ENCODE peak calls at places on chromosomes 16 and 17, in five cellular contexts. Y is nucleus accumbens; F is fibroblast of gingiva; M is cardiac muscle cell; J is stimulated activated CD8-positive, alpha-beta memory T cell treated with anti-CD3 and anti-CD28 coated beads, Interleukin-4, amount 100 ng/mL, for 4 hours. Q is an unnamed sample.

GRCh38 chr16:4859190-4859899 is 12.1 kb downstream of the UBN1 start:
- DNase-seq in Y (no peak), F (no peak), M (no peak), J (no peak), Q (no peak)

GRCh38 chr16:17258848-17259713 is 211.7 kb downstream of the XYLT1 start:
- DNase-seq in Y (no peak), M (no peak), J (no peak), F (no peak), Q (no peak)

GRCh38 chr17:44645341-44645740 is 10.9 kb upstream of the MEIOC start:
- DNase-seq in M (no peak), Y (no peak), F (no peak), J (no peak), Q (no peak)

GRCh38 chr17:70110443-70110880 is 35.4 kb downstream of the KCNJ16 start:
- DNase-seq in Y (no peak), F (peak; percentile 51), M (peak; percentile 47), J (no peak), Q (no peak)

GRCh38 chr17:73384926-73385325 is 73.1 kb upstream of the CDC42EP4 start:
- DNase-seq in F (no peak), Y (no peak), J (no peak), M (no peak), Q (no peak)

GRCh38 chr16:81520151-81520470 is 75.5 kb downstream of the CMIP start:
- DNase-seq in M (no peak), J (no peak), Y (no peak), F (no peak), Q (no peak)

GRCh38 chr17:66552381-66552780 is 250.0 kb downstream of the PRKCA start:
- DNase-seq in Y (no peak), M (no peak), J (no peak), F (no peak), Q (no peak)

GRCh38 chr16:30874244-30874820 is 19.5 kb downstream of the BCL7C start:
- DNase-seq in Y (no peak), M (no peak), J (no peak), F (no peak), Q (no peak)

GRCh38 chr17:68011199-68011665 is 15.0 kb upstream of the C17orf58 start:
- DNase-seq in Y (peak; percentile 6), M (peak; percentile 45), J (no peak), F (no peak), Q (no peak)

GRCh38 chr16:22624759-22625533 is 114.3 kb downstream of the NPIPB5 start:
- DNase-seq in Y (no peak), J (no peak), M (no peak), F (no peak), Q (no peak)